ENCODE peak calls at places on chromosome 14, in eight cellular contexts. A is hepatocyte; L is AG09309; F is CD4-positive, alpha-beta T cell; H is ovary; P is Peyer's patch; N is MCF 10A; C is colonic mucosa. W is an unnamed sample.

GRCh38 chr14:61218765-61219164 is 62.4 kb downstream of the TMEM30B start:
- DNase-seq in A (peak), L (no peak), F (no peak), H (no peak), P (no peak), N (no peak), C (no peak), W (no peak)

GRCh38 chr14:82642425-82642824 is 1108.8 kb upstream of the SEL1L start:
- DNase-seq in A (peak), L (no peak), F (no peak), H (peak), P (no peak), N (no peak), C (peak), W (no peak)

GRCh38 chr14:36293824-36294223 is 26.6 kb downstream of the MBIP start:
- DNase-seq in A (peak), L (peak), F (no peak), H (no peak), P (no peak), N (peak), C (no peak), W (no peak)

GRCh38 chr14:81831128-81831815 is 297.6 kb upstream of the SEL1L start:
- DNase-seq in A (peak), L (no peak), F (no peak), H (no peak), P (no peak), N (peak), C (no peak), W (no peak)

GRCh38 chr14:70139384-70139783 is 49.4 kb downstream of the SLC8A3 start:
- DNase-seq in A (no peak), L (no peak), F (no peak), H (no peak), P (no peak), N (no peak), C (no peak), W (no peak)

GRCh38 chr14:67566908-67567307 is 33.2 kb downstream of the PIGH start:
- DNase-seq in A (peak), L (peak), F (no peak), H (no peak), P (peak), N (peak), C (no peak), W (no peak)

GRCh38 chr14:59189281-59189821 is 884 bp downstream of the DAAM1 start:
- DNase-seq in A (peak), L (no peak), F (peak), H (no peak), P (no peak), N (peak), C (peak), W (no peak)

GRCh38 chr14:64272019-64272418 is 22.2 kb downstream of the ESR2 start:
- DNase-seq in A (no peak), L (no peak), F (no peak), H (no peak), P (no peak), N (no peak), C (no peak), W (no peak)

GRCh38 chr14:25765909-25766308 is 716.0 kb upstream of the STXBP6 start:
- DNase-seq in A (no peak), L (no peak), F (no peak), H (no peak), P (no peak), N (no peak), C (no peak), W (no peak)

GRCh38 chr14:88614218-88614907 is 51.5 kb downstream of the ZC3H14 start:
- DNase-seq in A (no peak), L (peak), F (no peak), H (no peak), P (no peak), N (peak), C (no peak), W (no peak)

GRCh38 chr14:77653473-77653872 is 37.0 kb upstream of the SPTLC2 start:
- DNase-seq in A (no peak), L (no peak), F (no peak), H (no peak), P (no peak), N (no peak), C (no peak), W (no peak)

GRCh38 chr14:71135911-71136310 is 228.7 kb downstream of the PCNX1 start:
- DNase-seq in A (no peak), L (no peak), F (no peak), H (no peak), P (no peak), N (no peak), C (no peak), W (no peak)

GRCh38 chr14:95025218-95025617 is 132.1 kb downstream of the DICER1 start:
- DNase-seq in A (no peak), L (no peak), F (no peak), H (no peak), P (no peak), N (no peak), C (no peak), W (no peak)

GRCh38 chr14:89162586-89162985 is 254.4 kb downstream of the FOXN3 start:
- DNase-seq in A (no peak), L (no peak), F (no peak), H (no peak), P (no peak), N (no peak), C (no peak), W (no peak)

GRCh38 chr14:63854330-63854729 is 1.5 kb downstream of the SYNE2 start:
- DNase-seq in A (no peak), L (no peak), F (no peak), H (no peak), P (no peak), N (no peak), C (no peak), W (no peak)

GRCh38 chr14:104974665-104975390 is 3.3 kb downstream of the AHNAK2 start:
- DNase-seq in A (no peak), L (no peak), F (no peak), H (peak), P (no peak), N (no peak), C (no peak), W (no peak)

GRCh38 chr14:90837355-90837754 is 21.1 kb upstream of the TTC7B start:
- DNase-seq in A (no peak), L (no peak), F (no peak), H (no peak), P (no peak), N (no peak), C (no peak), W (no peak)

GRCh38 chr14:69610020-69610858 is 1.2 kb upstream of the SUSD6 start:
- DNase-seq in A (no peak), L (no peak), F (no peak), H (no peak), P (peak), N (no peak), C (peak), W (no peak)

GRCh38 chr14:43464968-43465367 is 1042.1 kb downstream of the FSCB start:
- DNase-seq in A (no peak), L (no peak), F (no peak), H (no peak), P (no peak), N (no peak), C (no peak), W (no peak)

GRCh38 chr14:24178399-24179178 is 6.7 kb downstream of the REC8 start:
- DNase-seq in A (no peak), L (no peak), F (no peak), H (no peak), P (no peak), N (no peak), C (no peak), W (no peak)

GRCh38 chr14:64937821-64938193 is 4.7 kb downstream of the GPX2 start:
- DNase-seq in A (no peak), L (no peak), F (no peak), H (no peak), P (no peak), N (peak), C (no peak), W (no peak)

GRCh38 chr14:51094901-51095853 is at the start of gene TRIM9:
- DNase-seq in A (peak), L (peak), F (peak), H (peak), P (peak), N (peak), C (peak), W (peak)

GRCh38 chr14:68791078-68791983 is 1.5 kb downstream of the ZFP36L1 start:
- DNase-seq in A (no peak), L (no peak), F (no peak), H (peak), P (peak), N (peak), C (peak), W (no peak)

GRCh38 chr14:57209561-57209960 is 59.1 kb downstream of the EXOC5 start:
- DNase-seq in A (no peak), L (peak), F (no peak), H (no peak), P (no peak), N (no peak), C (no peak), W (no peak)

GRCh38 chr14:53615254-53615653 is 341.4 kb downstream of the BMP4 start:
- DNase-seq in A (no peak), L (no peak), F (no peak), H (no peak), P (no peak), N (no peak), C (no peak), W (no peak)

GRCh38 chr14:53608369-53608768 is 348.3 kb downstream of the BMP4 start:
- DNase-seq in A (peak), L (no peak), F (no peak), H (no peak), P (peak), N (peak), C (peak), W (no peak)

GRCh38 chr14:53613404-53614253 is 343.0 kb downstream of the BMP4 start:
- DNase-seq in A (peak), L (no peak), F (no peak), H (no peak), P (peak), N (peak), C (peak), W (no peak)

GRCh38 chr14:53609009-53609408 is 347.6 kb downstream of the BMP4 start:
- DNase-seq in A (no peak), L (no peak), F (no peak), H (no peak), P (no peak), N (no peak), C (no peak), W (no peak)

DNA sequence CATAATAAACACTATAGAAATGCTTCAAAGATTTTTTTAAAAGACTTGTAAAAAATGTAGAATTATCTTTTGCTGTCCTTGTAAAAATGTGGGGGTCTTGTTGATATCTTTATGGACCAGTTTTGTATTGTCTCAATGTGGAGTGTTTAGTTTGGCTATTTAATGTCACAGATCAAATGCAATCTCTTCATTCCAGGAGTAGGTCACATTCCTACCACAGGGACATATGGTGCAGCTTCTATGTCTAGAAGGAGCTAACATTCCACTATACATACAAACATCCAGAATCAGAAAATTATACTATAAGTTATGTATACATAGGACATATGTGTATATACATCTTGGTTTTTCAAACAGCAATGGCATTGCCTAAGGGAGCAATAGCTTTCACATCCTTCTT is 345.7 kb downstream of the BMP4 start:
- DNase-seq in A (no peak), L (no peak), F (no peak), H (no peak), P (no peak), N (no peak), C (no peak), W (no peak)
- TF ChIP-seq CTCF in A (no peak), L (no peak), F (no peak), H (no peak), P (no peak), N (no peak), C (no peak), W (no peak)

DNA sequence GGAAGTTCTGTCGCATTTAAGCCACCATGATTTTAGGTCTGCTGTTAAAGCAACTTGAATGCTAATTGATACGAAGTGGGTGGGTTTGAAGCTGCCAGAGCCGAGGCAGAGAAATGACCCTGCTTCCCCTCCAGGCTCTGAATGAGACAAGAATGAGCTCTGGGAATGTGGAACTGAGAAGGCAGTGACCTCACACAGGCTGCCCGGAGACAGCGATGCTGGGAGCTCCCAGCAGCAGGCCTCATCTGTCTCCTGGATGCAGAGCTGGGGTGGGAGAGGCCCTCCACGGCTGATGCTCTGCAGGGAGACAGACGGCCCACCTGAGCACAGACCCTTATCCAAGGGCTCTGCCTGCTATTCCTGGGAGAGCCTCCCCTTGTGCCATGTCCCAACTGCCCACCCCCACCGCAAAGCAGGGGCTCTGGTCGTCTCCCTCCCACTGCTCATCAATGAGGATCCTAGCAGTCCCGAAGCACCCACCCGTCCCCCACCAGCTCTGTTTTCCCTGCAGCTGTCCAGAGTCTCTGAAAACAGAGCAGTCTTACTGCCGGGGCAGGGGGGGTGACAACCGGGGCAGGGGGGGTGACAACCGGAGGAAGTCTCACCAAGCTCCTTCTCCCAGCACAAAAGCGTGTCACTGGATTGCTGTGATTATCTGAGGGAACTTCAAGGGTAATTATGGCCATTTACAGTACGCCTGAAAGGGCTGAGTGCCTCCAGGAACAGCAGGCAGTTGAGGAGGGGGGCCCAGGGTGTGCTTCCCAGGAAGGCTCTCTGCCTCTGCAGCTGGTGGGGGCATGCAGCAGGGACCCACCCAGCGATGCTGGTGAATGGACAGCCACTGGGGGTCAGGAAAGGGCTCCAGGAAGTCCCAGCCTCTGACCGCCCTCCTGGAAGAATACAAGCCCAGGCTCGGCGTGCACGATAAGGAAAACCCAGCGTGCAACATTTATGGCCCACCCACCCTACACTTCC is 67.8 kb downstream of the CHGA start:
- DNase-seq in A (no peak), L (no peak), F (no peak), H (peak), P (no peak), N (no peak), C (no peak), W (no peak)
- TF ChIP-seq CTCF in A (no peak), L (no peak), F (no peak), H (no peak), P (no peak), N (no peak), C (no peak), W (no peak)

GRCh38 chr14:103002578-103003350 is 54.6 kb downstream of the CDC42BPB start:
- DNase-seq in A (no peak), L (no peak), F (no peak), H (no peak), P (no peak), N (no peak), C (no peak), W (no peak)
- TF ChIP-seq CTCF in A (no peak), L (no peak), F (no peak), H (no peak), P (no peak), N (no peak), C (no peak), W (no peak)

GRCh38 chr14:106842687-106843086 is 1316.3 kb downstream of the TMEM121 start:
- DNase-seq in A (no peak), L (no peak), F (no peak), H (peak), P (peak), N (peak), C (no peak), W (no peak)
- TF ChIP-seq CTCF in A (no peak), L (peak), F (peak), H (no peak), P (peak), N (peak), C (peak), W (no peak)

GRCh38 chr14:86166541-86166940 is 636.6 kb downstream of the FLRT2 start:
- DNase-seq in A (no peak), L (no peak), F (no peak), H (no peak), P (no peak), N (no peak), C (no peak), W (no peak)
- TF ChIP-seq CTCF in A (no peak), L (no peak), F (no peak), H (no peak), P (no peak), N (no peak), C (no peak), W (no peak)

W was measured in omental fat pad.